ENCODE peak calls at places on chromosomes 16 and 17, in ten cellular contexts. One of them, this sample, is unnamed.

GRCh38 chr17:2400877-2401425 is at the start of gene MNT:
- DNase-seq in cardiac fibroblast: peak; percentile 99
- DNase-seq in heart left ventricle: peak; percentile 98
- DNase-seq in astrocyte of the cerebellum: peak; percentile 83
- DNase-seq in HCT116: peak; percentile 82
- DNase-seq in brain microvascular endothelial cell: peak; percentile 91
- DNase-seq in fibroblast of pulmonary artery: peak; percentile 96
- DNase-seq in left ventricle myocardium inferior: peak; percentile 94
- DNase-seq in HFFc6: peak; percentile 90
- DNase-seq in mucosa of descending colon: peak; percentile 97
- DNase-seq in this sample: peak; percentile 93

GRCh38 chr16:56389554-56389953 is 35.8 kb downstream of the AMFR start:
- DNase-seq in cardiac fibroblast: peak; percentile 66
- DNase-seq in heart left ventricle: no peak
- DNase-seq in astrocyte of the cerebellum: peak; percentile 85
- DNase-seq in HCT116: no peak
- DNase-seq in brain microvascular endothelial cell: peak; percentile 99
- DNase-seq in fibroblast of pulmonary artery: peak; percentile 88
- DNase-seq in left ventricle myocardium inferior: no peak
- DNase-seq in HFFc6: peak; percentile 96
- DNase-seq in mucosa of descending colon: no peak
- DNase-seq in this sample: peak; percentile 44

GRCh38 chr17:4988168-4988567 is 693 bp upstream of the CAMTA2 start:
- DNase-seq in cardiac fibroblast: no peak
- DNase-seq in heart left ventricle: no peak
- DNase-seq in astrocyte of the cerebellum: no peak
- DNase-seq in HCT116: no peak
- DNase-seq in brain microvascular endothelial cell: no peak
- DNase-seq in fibroblast of pulmonary artery: no peak
- DNase-seq in left ventricle myocardium inferior: peak; percentile 50
- DNase-seq in HFFc6: no peak
- DNase-seq in mucosa of descending colon: no peak
- DNase-seq in this sample: no peak

GRCh38 chr16:8989099-8989878 is 25.6 kb upstream of the USP7 start:
- DNase-seq in cardiac fibroblast: no peak
- DNase-seq in heart left ventricle: no peak
- DNase-seq in astrocyte of the cerebellum: no peak
- DNase-seq in HCT116: no peak
- DNase-seq in brain microvascular endothelial cell: no peak
- DNase-seq in fibroblast of pulmonary artery: no peak
- DNase-seq in left ventricle myocardium inferior: no peak
- DNase-seq in HFFc6: no peak
- DNase-seq in mucosa of descending colon: peak; percentile 83
- DNase-seq in this sample: no peak

GRCh38 chr16:65809627-65810026 is 556.9 kb upstream of the CDH5 start:
- DNase-seq in cardiac fibroblast: peak; percentile 13
- DNase-seq in heart left ventricle: no peak
- DNase-seq in astrocyte of the cerebellum: no peak
- DNase-seq in HCT116: no peak
- DNase-seq in brain microvascular endothelial cell: no peak
- DNase-seq in fibroblast of pulmonary artery: no peak
- DNase-seq in left ventricle myocardium inferior: no peak
- DNase-seq in HFFc6: no peak
- DNase-seq in mucosa of descending colon: no peak
- DNase-seq in this sample: no peak

GRCh38 chr17:29589524-29590260 is at the start of gene GIT1:
- DNase-seq in cardiac fibroblast: peak; percentile 89
- DNase-seq in heart left ventricle: peak; percentile 94
- DNase-seq in astrocyte of the cerebellum: no peak
- DNase-seq in HCT116: peak; percentile 59
- DNase-seq in brain microvascular endothelial cell: peak; percentile 52
- DNase-seq in fibroblast of pulmonary artery: peak; percentile 81
- DNase-seq in left ventricle myocardium inferior: peak; percentile 89
- DNase-seq in HFFc6: peak; percentile 41
- DNase-seq in mucosa of descending colon: peak; percentile 92
- DNase-seq in this sample: peak; percentile 54

GRCh38 chr17:76968707-76969597 is 100.7 kb downstream of the MGAT5B start:
- DNase-seq in cardiac fibroblast: peak; percentile 6
- DNase-seq in heart left ventricle: peak; percentile 44
- DNase-seq in astrocyte of the cerebellum: peak; percentile 6
- DNase-seq in HCT116: no peak
- DNase-seq in brain microvascular endothelial cell: no peak
- DNase-seq in fibroblast of pulmonary artery: no peak
- DNase-seq in left ventricle myocardium inferior: no peak
- DNase-seq in HFFc6: no peak
- DNase-seq in mucosa of descending colon: peak; percentile 44
- DNase-seq in this sample: no peak

GRCh38 chr17:75412455-75413317 is 7.2 kb upstream of the GRB2 start:
- DNase-seq in cardiac fibroblast: peak; percentile 75
- DNase-seq in heart left ventricle: no peak
- DNase-seq in astrocyte of the cerebellum: peak; percentile 58
- DNase-seq in HCT116: peak; percentile 75
- DNase-seq in brain microvascular endothelial cell: peak; percentile 47
- DNase-seq in fibroblast of pulmonary artery: peak; percentile 81
- DNase-seq in left ventricle myocardium inferior: no peak
- DNase-seq in HFFc6: peak; percentile 55
- DNase-seq in mucosa of descending colon: peak; percentile 67
- DNase-seq in this sample: no peak

GRCh38 chr16:85753559-85753958 is 2.7 kb upstream of the C16orf74 start:
- DNase-seq in cardiac fibroblast: no peak
- DNase-seq in heart left ventricle: no peak
- DNase-seq in astrocyte of the cerebellum: no peak
- DNase-seq in HCT116: no peak
- DNase-seq in brain microvascular endothelial cell: no peak
- DNase-seq in fibroblast of pulmonary artery: no peak
- DNase-seq in left ventricle myocardium inferior: no peak
- DNase-seq in HFFc6: no peak
- DNase-seq in mucosa of descending colon: no peak
- DNase-seq in this sample: no peak

GRCh38 chr16:85751665-85752501 is 987 bp upstream of the C16orf74 start:
- DNase-seq in cardiac fibroblast: no peak
- DNase-seq in heart left ventricle: no peak
- DNase-seq in astrocyte of the cerebellum: no peak
- DNase-seq in HCT116: no peak
- DNase-seq in brain microvascular endothelial cell: no peak
- DNase-seq in fibroblast of pulmonary artery: peak; percentile 37
- DNase-seq in left ventricle myocardium inferior: no peak
- DNase-seq in HFFc6: peak; percentile 18
- DNase-seq in mucosa of descending colon: no peak
- DNase-seq in this sample: no peak

GRCh38 chr16:85754403-85754802 is 3.5 kb upstream of the C16orf74 start:
- DNase-seq in cardiac fibroblast: no peak
- DNase-seq in heart left ventricle: no peak
- DNase-seq in astrocyte of the cerebellum: no peak
- DNase-seq in HCT116: no peak
- DNase-seq in brain microvascular endothelial cell: no peak
- DNase-seq in fibroblast of pulmonary artery: no peak
- DNase-seq in left ventricle myocardium inferior: no peak
- DNase-seq in HFFc6: no peak
- DNase-seq in mucosa of descending colon: no peak
- DNase-seq in this sample: no peak

GRCh38 chr16:85753976-85754375 is 3.1 kb upstream of the C16orf74 start:
- DNase-seq in cardiac fibroblast: no peak
- DNase-seq in heart left ventricle: no peak
- DNase-seq in astrocyte of the cerebellum: no peak
- DNase-seq in HCT116: no peak
- DNase-seq in brain microvascular endothelial cell: no peak
- DNase-seq in fibroblast of pulmonary artery: no peak
- DNase-seq in left ventricle myocardium inferior: no peak
- DNase-seq in HFFc6: no peak
- DNase-seq in mucosa of descending colon: no peak
- DNase-seq in this sample: no peak

DNA sequence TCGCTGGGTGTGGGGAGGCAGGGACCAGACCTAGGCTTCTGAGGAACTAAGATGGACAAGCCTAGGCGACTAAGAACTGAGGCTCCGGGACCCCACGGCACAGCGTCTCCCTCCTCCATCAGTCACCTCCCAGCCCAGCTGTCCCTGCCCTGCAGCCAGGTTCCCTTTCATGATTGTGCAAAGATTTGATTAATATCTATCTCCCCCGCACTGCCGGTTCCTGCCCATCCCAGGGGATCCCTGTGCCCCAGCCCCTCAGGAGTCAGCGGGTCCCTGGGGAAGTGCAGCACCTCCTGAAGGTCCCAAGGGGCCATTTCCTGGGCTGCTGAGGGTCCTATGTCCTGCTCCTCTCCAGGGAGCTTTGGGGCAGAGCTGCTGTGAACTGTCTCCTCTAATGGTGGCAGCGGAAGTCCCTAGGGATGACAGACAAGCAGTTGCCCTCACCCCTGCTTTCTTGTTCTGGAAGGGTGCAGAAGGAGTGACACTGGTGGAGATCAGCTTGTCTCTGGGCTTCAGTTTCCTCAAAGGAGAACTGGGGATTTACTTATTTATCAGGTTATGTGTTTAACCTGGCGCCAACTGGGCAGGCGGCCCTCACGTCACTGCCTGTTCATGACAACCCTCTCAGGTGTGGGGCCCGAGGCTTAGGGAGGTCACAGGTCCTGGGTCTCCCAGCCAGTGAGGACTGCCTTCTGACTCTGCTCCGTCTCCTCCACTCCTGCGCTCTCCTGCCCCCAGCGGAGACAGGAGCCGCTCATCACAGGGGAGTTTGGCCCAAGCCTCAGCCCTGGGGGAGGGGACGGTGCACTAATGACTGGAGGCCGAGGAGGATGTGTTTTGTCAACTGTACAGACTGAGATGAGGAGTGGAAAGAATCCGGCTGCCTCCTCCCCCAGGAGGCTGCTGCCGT is 1.9 kb upstream of the C16orf74 start:
- DNase-seq in cardiac fibroblast: peak; percentile 60
- DNase-seq in heart left ventricle: no peak
- DNase-seq in astrocyte of the cerebellum: no peak
- DNase-seq in HCT116: no peak
- DNase-seq in brain microvascular endothelial cell: peak; percentile 43
- DNase-seq in fibroblast of pulmonary artery: peak; percentile 68
- DNase-seq in left ventricle myocardium inferior: peak; percentile 30
- DNase-seq in HFFc6: no peak
- DNase-seq in mucosa of descending colon: peak; percentile 58
- DNase-seq in this sample: no peak
- TF ChIP-seq CTCF in cardiac fibroblast: peak; percentile 50
- TF ChIP-seq CTCF in heart left ventricle: no peak
- TF ChIP-seq CTCF in astrocyte of the cerebellum: peak; percentile 35
- TF ChIP-seq CTCF in HCT116: no peak
- TF ChIP-seq CTCF in brain microvascular endothelial cell: peak; percentile 67
- TF ChIP-seq CTCF in fibroblast of pulmonary artery: peak; percentile 47
- TF ChIP-seq CTCF in left ventricle myocardium inferior: peak; percentile 34
- TF ChIP-seq CTCF in HFFc6: no peak
- TF ChIP-seq CTCF in mucosa of descending colon: no peak
- TF ChIP-seq CTCF in this sample: no peak

GRCh38 chr17:40110457-40110856 is 10.1 kb upstream of the NR1D1 start:
- DNase-seq in cardiac fibroblast: no peak
- DNase-seq in heart left ventricle: no peak
- DNase-seq in astrocyte of the cerebellum: no peak
- DNase-seq in HCT116: no peak
- DNase-seq in brain microvascular endothelial cell: no peak
- DNase-seq in fibroblast of pulmonary artery: no peak
- DNase-seq in left ventricle myocardium inferior: no peak
- DNase-seq in HFFc6: no peak
- DNase-seq in mucosa of descending colon: no peak
- DNase-seq in this sample: no peak

GRCh38 chr17:40112718-40113109 is 9.1 kb upstream of the MSL1 start:
- DNase-seq in cardiac fibroblast: no peak
- DNase-seq in heart left ventricle: no peak
- DNase-seq in astrocyte of the cerebellum: no peak
- DNase-seq in HCT116: no peak
- DNase-seq in brain microvascular endothelial cell: no peak
- DNase-seq in fibroblast of pulmonary artery: no peak
- DNase-seq in left ventricle myocardium inferior: no peak
- DNase-seq in HFFc6: no peak
- DNase-seq in mucosa of descending colon: no peak
- DNase-seq in this sample: no peak

GRCh38 chr17:40112191-40112590 is 9.6 kb upstream of the MSL1 start:
- DNase-seq in cardiac fibroblast: no peak
- DNase-seq in heart left ventricle: no peak
- DNase-seq in astrocyte of the cerebellum: no peak
- DNase-seq in HCT116: no peak
- DNase-seq in brain microvascular endothelial cell: no peak
- DNase-seq in fibroblast of pulmonary artery: no peak
- DNase-seq in left ventricle myocardium inferior: no peak
- DNase-seq in HFFc6: no peak
- DNase-seq in mucosa of descending colon: no peak
- DNase-seq in this sample: no peak

GRCh38 chr17:40110026-40110425 is 9.6 kb upstream of the NR1D1 start:
- DNase-seq in cardiac fibroblast: no peak
- DNase-seq in heart left ventricle: no peak
- DNase-seq in astrocyte of the cerebellum: no peak
- DNase-seq in HCT116: no peak
- DNase-seq in brain microvascular endothelial cell: no peak
- DNase-seq in fibroblast of pulmonary artery: no peak
- DNase-seq in left ventricle myocardium inferior: no peak
- DNase-seq in HFFc6: no peak
- DNase-seq in mucosa of descending colon: no peak
- DNase-seq in this sample: no peak

GRCh38 chr17:40111221-40112128 is 10.3 kb upstream of the MSL1 start:
- DNase-seq in cardiac fibroblast: peak; percentile 99
- DNase-seq in heart left ventricle: peak; percentile 92
- DNase-seq in astrocyte of the cerebellum: peak; percentile 91
- DNase-seq in HCT116: peak; percentile 81
- DNase-seq in brain microvascular endothelial cell: peak; percentile 77
- DNase-seq in fibroblast of pulmonary artery: peak; percentile 99
- DNase-seq in left ventricle myocardium inferior: peak; percentile 91
- DNase-seq in HFFc6: peak; percentile 82
- DNase-seq in mucosa of descending colon: peak; percentile 90
- DNase-seq in this sample: peak; percentile 69
- TF ChIP-seq CTCF in cardiac fibroblast: peak; percentile 72
- TF ChIP-seq CTCF in heart left ventricle: peak; percentile 94
- TF ChIP-seq CTCF in astrocyte of the cerebellum: peak; percentile 72
- TF ChIP-seq CTCF in HCT116: peak; percentile 71
- TF ChIP-seq CTCF in brain microvascular endothelial cell: peak; percentile 81
- TF ChIP-seq CTCF in fibroblast of pulmonary artery: peak; percentile 71
- TF ChIP-seq CTCF in left ventricle myocardium inferior: peak; percentile 93
- TF ChIP-seq CTCF in HFFc6: peak; percentile 81
- TF ChIP-seq CTCF in mucosa of descending colon: peak; percentile 89
- TF ChIP-seq CTCF in this sample: peak; percentile 79

DNA sequence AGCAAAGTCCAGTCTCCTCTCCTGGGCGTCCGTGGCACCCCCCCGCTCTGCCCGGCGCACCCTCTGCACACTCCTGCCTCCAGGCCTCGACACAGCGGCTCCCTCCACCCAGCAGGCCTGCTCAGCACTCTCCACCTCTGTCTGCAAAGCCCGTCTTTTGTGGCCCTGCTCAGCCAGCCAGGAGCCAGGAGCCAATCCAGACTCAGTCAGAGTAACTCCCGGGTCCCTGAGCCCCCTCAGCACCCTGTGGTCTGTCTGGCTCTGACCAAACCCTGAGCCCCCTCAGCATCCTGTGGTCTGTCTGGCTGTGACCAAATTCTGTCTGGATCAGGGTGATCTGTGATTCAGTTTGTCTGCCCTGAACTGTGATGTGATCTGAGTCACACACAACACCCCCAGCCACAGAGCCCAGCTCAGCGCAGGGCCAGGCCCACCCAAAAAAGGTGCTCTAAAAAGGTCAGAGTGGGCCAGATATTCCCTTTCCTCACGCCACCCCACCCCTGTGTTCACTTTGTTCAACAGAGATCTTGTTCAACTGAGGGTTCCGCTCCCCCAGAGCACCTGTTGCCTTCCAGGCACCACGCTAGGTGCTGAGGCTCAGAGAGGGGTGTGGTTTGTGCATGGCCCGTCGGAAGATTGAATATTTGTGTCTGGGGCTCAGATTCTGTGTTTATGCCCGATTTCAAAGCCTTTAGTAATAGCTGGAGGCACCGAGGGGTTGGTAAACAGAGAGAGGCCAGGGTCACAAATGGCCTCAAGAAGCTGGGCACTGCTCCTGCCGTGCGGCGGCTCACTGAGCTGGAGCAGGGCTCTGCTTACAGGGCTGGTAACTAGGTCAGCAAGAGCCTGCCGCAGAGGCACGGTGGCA is 5.9 kb downstream of the ITGAE start:
- DNase-seq in cardiac fibroblast: no peak
- DNase-seq in heart left ventricle: no peak
- DNase-seq in astrocyte of the cerebellum: no peak
- DNase-seq in HCT116: no peak
- DNase-seq in brain microvascular endothelial cell: peak; percentile 87
- DNase-seq in fibroblast of pulmonary artery: no peak
- DNase-seq in left ventricle myocardium inferior: no peak
- DNase-seq in HFFc6: peak; percentile 40
- DNase-seq in mucosa of descending colon: no peak
- DNase-seq in this sample: no peak
- TF ChIP-seq CTCF in cardiac fibroblast: no peak
- TF ChIP-seq CTCF in heart left ventricle: no peak
- TF ChIP-seq CTCF in astrocyte of the cerebellum: no peak
- TF ChIP-seq CTCF in HCT116: no peak
- TF ChIP-seq CTCF in brain microvascular endothelial cell: no peak
- TF ChIP-seq CTCF in fibroblast of pulmonary artery: no peak
- TF ChIP-seq CTCF in left ventricle myocardium inferior: no peak
- TF ChIP-seq CTCF in HFFc6: no peak
- TF ChIP-seq CTCF in mucosa of descending colon: no peak
- TF ChIP-seq CTCF in this sample: no peak

DNA sequence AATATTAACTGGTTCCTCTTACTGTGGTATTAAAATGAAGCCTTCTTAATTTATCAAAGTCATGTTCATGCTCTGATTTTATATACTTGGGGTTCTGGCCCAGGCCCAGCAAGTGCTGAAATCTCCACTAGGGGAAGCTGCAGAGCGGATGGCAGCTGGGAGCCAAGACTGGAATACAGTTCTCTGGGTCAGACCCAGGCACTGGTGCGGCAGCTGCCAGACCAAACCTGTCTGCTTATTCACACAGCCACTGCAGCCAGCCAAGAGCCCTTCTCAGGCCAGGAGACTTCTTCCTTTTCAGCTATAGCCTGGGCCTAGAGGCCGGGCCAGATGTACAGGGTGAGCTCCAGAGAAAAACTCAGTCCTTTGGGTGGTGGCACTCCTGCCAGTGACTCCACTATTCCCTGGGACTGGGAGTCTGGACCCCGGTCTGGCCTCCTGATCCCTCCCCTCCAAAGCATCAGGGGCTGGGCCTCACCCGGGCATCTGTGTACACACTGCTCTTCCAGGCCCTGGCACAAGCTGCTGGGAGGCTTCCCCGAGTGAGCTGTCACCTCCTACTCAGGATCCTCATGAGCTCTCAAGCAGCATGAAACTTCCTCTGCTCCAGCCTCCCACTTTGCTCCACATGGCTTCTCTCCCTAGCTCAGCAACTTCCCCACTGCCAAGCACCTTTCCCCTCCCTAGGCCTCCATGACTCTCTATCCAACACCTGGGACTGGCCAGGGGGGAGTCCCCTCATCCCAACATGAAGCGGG is 24.4 kb downstream of the ATP6V0D1 start:
- DNase-seq in cardiac fibroblast: peak; percentile 82
- DNase-seq in heart left ventricle: peak; percentile 79
- DNase-seq in astrocyte of the cerebellum: peak; percentile 22
- DNase-seq in HCT116: no peak
- DNase-seq in brain microvascular endothelial cell: peak; percentile 13
- DNase-seq in fibroblast of pulmonary artery: peak; percentile 63
- DNase-seq in left ventricle myocardium inferior: peak; percentile 72
- DNase-seq in HFFc6: peak; percentile 46
- DNase-seq in mucosa of descending colon: peak; percentile 81
- DNase-seq in this sample: no peak
- TF ChIP-seq CTCF in cardiac fibroblast: peak; percentile 65
- TF ChIP-seq CTCF in heart left ventricle: peak; percentile 43
- TF ChIP-seq CTCF in astrocyte of the cerebellum: peak; percentile 65
- TF ChIP-seq CTCF in HCT116: peak; percentile 56
- TF ChIP-seq CTCF in brain microvascular endothelial cell: peak; percentile 64
- TF ChIP-seq CTCF in fibroblast of pulmonary artery: peak; percentile 61
- TF ChIP-seq CTCF in left ventricle myocardium inferior: peak; percentile 65
- TF ChIP-seq CTCF in HFFc6: peak; percentile 76
- TF ChIP-seq CTCF in mucosa of descending colon: peak; percentile 58
- TF ChIP-seq CTCF in this sample: peak; percentile 57